ENCODE peak calls at places on chromosomes 12 and 14, in five cellular contexts. L, T, Z, U and G are unnamed samples.

GRCh38 chr12:51520576-51521325 is 70.3 kb upstream of the SCN8A start:
- DNase-seq in T (no peak), U (no peak), L (no peak), Z (no peak), G (no peak)

GRCh38 chr12:19026637-19027508 is 102.7 kb upstream of the PLEKHA5 start:
- DNase-seq in L (no peak), Z (no peak), T (no peak), U (no peak), G (no peak)

GRCh38 chr12:30595742-30596141 is 99.9 kb downstream of the IPO8 start:
- DNase-seq in T (no peak), U (no peak), Z (no peak), L (no peak), G (no peak)

GRCh38 chr14:63624203-63624602 is 17.5 kb downstream of the WDR89 start:
- DNase-seq in L (no peak), T (no peak), Z (no peak), U (no peak), G (no peak)

GRCh38 chr12:16187684-16188083 is 89.8 kb downstream of the SLC15A5 start:
- DNase-seq in U (no peak), Z (no peak), L (no peak), T (no peak), G (no peak)

GRCh38 chr12:10562306-10562933 is 51.0 kb downstream of the MAGOHB start:
- DNase-seq in U (peak), L (no peak), Z (peak), T (peak), G (no peak)

GRCh38 chr14:27608377-27608776 is 1010.5 kb upstream of the NOVA1 start:
- DNase-seq in T (no peak), L (no peak), Z (no peak), U (no peak), G (no peak)

GRCh38 chr14:60332869-60333268 is 83.8 kb downstream of the PPM1A start:
- DNase-seq in L (no peak), T (no peak), U (no peak), Z (no peak), G (no peak)

GRCh38 chr12:58502236-58502635 is 418.1 kb downstream of the LRIG3 start:
- DNase-seq in Z (peak), T (no peak), L (no peak), U (no peak), G (peak)

GRCh38 chr12:116495260-116495659 is 63.9 kb upstream of the MAP1LC3B2 start:
- DNase-seq in T (no peak), U (no peak), Z (peak), L (no peak), G (no peak)

GRCh38 chr12:111437816-111438454 is 32.2 kb downstream of the SH2B3 start:
- DNase-seq in L (no peak), Z (peak), T (peak), U (peak), G (no peak)

GRCh38 chr12:82627799-82628198 is 58.9 kb upstream of the TMTC2 start:
- DNase-seq in U (no peak), L (no peak), T (peak), Z (peak), G (no peak)
- TF ChIP-seq CTCF in U (no peak), L (no peak), T (peak), Z (peak), G (no peak)

DNA sequence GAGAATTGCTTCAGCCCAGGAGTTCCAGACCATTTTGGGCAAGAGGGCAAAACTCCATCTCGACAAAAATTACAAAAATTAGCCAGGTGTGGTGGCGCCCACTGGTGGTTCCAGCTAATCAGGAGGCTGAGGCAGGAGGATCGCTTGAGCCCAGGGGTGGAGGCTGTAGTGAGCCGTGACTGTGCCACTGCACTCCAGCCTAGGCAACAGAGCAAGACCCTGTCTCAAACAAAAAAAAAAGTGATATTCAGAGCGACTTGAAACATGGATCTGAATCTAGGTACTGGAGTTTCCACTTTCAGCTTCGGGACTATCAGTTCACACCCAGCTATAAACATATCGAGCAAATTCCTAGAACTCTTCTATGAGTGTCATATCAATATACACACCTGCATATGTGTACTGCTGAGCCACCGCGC is 16.3 kb upstream of the RNF34 start:
- DNase-seq in L (no peak), U (no peak), Z (no peak), T (no peak), G (no peak)
- TF ChIP-seq CTCF in L (no peak), U (peak), Z (peak), T (no peak), G (no peak)

DNA sequence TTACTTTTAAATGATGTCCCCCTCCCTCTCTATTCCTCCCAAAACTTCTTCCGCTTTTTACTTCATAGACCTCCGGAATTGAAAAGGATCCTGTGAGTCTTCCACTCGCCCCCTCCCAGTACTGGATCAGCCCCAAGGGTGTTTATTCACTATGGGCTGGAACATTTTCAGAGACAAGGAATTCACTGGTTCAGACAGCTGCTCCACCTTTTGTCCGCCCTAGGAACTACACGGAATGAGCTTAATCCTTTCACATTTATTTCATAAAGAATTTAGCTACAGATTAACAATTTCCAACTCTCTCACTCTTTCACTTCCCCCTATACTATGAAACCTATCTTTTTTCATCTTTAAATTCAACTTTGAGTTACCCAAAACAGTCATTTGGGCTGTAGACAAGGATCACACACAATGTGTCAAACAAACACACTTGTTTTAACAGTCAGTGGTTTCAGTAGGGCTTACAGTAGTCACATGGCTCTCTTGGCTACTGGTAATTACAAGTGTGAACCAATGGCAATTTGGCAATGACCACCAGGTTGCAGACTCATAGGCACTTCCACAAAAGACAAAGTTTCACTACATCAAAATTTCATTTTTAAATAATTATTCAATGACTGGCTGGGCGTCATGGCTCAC is 20.6 kb downstream of the CNIH1 start:
- DNase-seq in T (peak), Z (peak), L (no peak), U (peak), G (peak)
- TF ChIP-seq CTCF in T (peak), Z (peak), L (peak), U (peak), G (peak)

GRCh38 chr12:122126713-122127597 is 47.1 kb downstream of the IL31 start:
- DNase-seq in L (no peak), Z (no peak), U (no peak), T (no peak), G (no peak)
- TF ChIP-seq CTCF in L (no peak), Z (no peak), U (no peak), T (peak), G (no peak)

GRCh38 chr14:51828017-51828797 is 32.2 kb upstream of the GNG2 start:
- DNase-seq in L (no peak), T (peak), U (no peak), Z (peak), G (no peak)
- TF ChIP-seq CTCF in L (no peak), T (no peak), U (no peak), Z (no peak), G (no peak)

DNA sequence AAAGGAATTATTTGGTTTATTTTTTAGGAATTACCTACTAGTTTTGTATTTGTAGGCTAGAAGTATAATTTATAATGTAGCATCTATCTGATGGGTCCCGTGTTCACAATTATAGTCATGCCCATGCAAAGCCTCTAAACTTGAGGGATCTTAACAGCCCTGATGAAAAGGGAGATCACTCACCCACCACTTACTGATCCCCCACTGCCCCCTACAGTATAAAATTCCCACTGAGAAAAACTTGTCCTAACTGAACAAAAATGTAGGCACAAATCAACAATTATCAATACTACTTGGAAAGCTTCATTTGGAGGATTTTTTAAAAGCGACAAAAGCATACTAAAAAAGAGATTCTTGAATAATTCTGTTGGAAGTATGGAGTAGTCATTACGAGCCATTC is 21.0 kb downstream of the WIF1 start:
- DNase-seq in Z (peak), U (peak), L (no peak), T (peak), G (no peak)
- TF ChIP-seq CTCF in Z (peak), U (peak), L (peak), T (peak), G (peak)

DNA sequence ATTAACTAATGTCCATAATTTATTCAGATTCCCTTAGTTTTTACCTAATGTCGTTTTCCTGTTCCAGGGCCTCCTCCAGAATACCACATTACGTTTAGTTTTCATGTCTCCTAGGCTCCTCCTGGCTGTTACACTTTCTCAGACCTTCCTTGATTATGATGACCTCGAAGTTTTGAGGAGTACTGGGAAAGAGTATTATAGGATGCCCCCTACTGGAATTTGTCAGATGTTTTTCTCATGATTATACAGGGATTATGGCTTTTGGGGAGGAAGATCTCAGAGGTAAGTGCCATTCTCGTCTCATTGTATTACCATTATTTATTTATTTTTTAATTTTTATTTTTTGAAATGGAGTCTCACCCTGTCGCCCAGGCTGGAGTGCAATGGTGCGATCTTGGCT is 17.7 kb upstream of the C1S start:
- DNase-seq in U (no peak), L (no peak), T (peak), Z (peak), G (no peak)
- TF ChIP-seq CTCF in U (peak), L (peak), T (peak), Z (peak), G (no peak)